ENCODE peak calls at places on chromosomes 4 and X, in four cellular contexts. W is fibroblast of lung, G is heart right ventricle, U is left ventricle myocardium inferior. J is an unnamed sample.

GRCh38 chrX:11272863-11273262 is 20.4 kb upstream of the AMELX start:
- DNase-seq in U (no peak), G (no peak), W (no peak), J (no peak)

GRCh38 chrX:63961964-63962363 is 176.9 kb upstream of the ARHGEF9 start:
- DNase-seq in G (no peak), W (no peak), U (no peak), J (no peak)

GRCh38 chr4:60241886-60242285 is 958.2 kb upstream of the ADGRL3 start:
- DNase-seq in U (no peak), W (no peak), G (no peak), J (no peak)

GRCh38 chr4:113760094-113760851 is 1.3 kb downstream of the CAMK2D start:
- DNase-seq in U (peak; percentile 33), W (peak; percentile 59), G (no peak), J (no peak)

GRCh38 chrX:47497274-47497673 is 14.3 kb upstream of the ZNF41 start:
- DNase-seq in G (no peak), U (no peak), W (peak; percentile 20), J (no peak)

GRCh38 chr4:155544547-155544946 is 122.1 kb upstream of the GUCY1A1 start:
- DNase-seq in W (no peak), U (peak; percentile 50), G (peak; percentile 41), J (no peak)

GRCh38 chr4:72909461-72909860 is 160.1 kb downstream of the COX18 start:
- DNase-seq in U (no peak), W (no peak), G (no peak), J (no peak)

GRCh38 chrX:133880032-133880443 is 105.4 kb downstream of the GPC3 start:
- DNase-seq in W (no peak), G (no peak), U (no peak), J (no peak)

GRCh38 chr4:163384926-163385325 is 41.2 kb downstream of the NPY5R start:
- DNase-seq in W (no peak), G (no peak), U (no peak), J (no peak)

GRCh38 chr4:54661686-54662085 is 3.9 kb downstream of the KIT start:
- DNase-seq in W (peak; percentile 69), U (no peak), G (no peak), J (peak; percentile 27)

GRCh38 chr4:167282171-167282864 is 48.0 kb upstream of the SPOCK3 start:
- DNase-seq in G (no peak), W (peak; percentile 37), U (no peak), J (peak; percentile 51)

GRCh38 chr4:161894493-161895167 is 269.2 kb downstream of the FSTL5 start:
- DNase-seq in G (no peak), W (no peak), U (no peak), J (peak; percentile 1)

GRCh38 chr4:185005209-185005819 is 13.0 kb upstream of the HELT start:
- DNase-seq in U (peak; percentile 82), G (peak; percentile 83), W (peak; percentile 53), J (peak; percentile 8)

GRCh38 chr4:54662123-54662522 is 4.4 kb downstream of the KIT start:
- DNase-seq in U (no peak), G (no peak), W (no peak), J (no peak)

GRCh38 chr4:13430834-13431568 is 53.1 kb downstream of the RAB28 start:
- DNase-seq in W (no peak), G (no peak), U (no peak), J (no peak)

GRCh38 chrX:7798327-7798726 is 44.6 kb upstream of the VCX start:
- DNase-seq in G (no peak), U (no peak), W (no peak), J (no peak)

GRCh38 chr4:34181311-34181808 is 2063.0 kb downstream of the ARAP2 start:
- DNase-seq in W (peak; percentile 90), U (no peak), G (no peak), J (peak; percentile 90)

GRCh38 chr4:145954924-145955339 is 16.3 kb upstream of the ZNF827 start:
- DNase-seq in U (no peak), W (peak; percentile 99), G (no peak), J (peak; percentile 97)

GRCh38 chr4:98688416-98689290 is 30.2 kb upstream of the TSPAN5 start:
- DNase-seq in G (no peak), U (no peak), W (peak; percentile 69), J (no peak)

GRCh38 chr4:72468904-72469502 is 100.0 kb downstream of the ADAMTS3 start:
- DNase-seq in U (no peak), W (no peak), G (no peak), J (no peak)

GRCh38 chr4:148145475-148145874 is 296.7 kb downstream of the NR3C2 start:
- DNase-seq in U (no peak), W (no peak), G (no peak), J (no peak)

GRCh38 chr4:85058551-85058950 is 92.1 kb upstream of the WDFY3 start:
- DNase-seq in U (no peak), W (peak; percentile 30), G (no peak), J (no peak)

GRCh38 chr4:183801460-183802168 is 103.5 kb upstream of the STOX2 start:
- DNase-seq in U (no peak), W (no peak), G (no peak), J (no peak)

GRCh38 chr4:19776021-19776459 is 475.7 kb upstream of the SLIT2 start:
- DNase-seq in W (peak; percentile 99), G (no peak), U (no peak), J (peak; percentile 80)

GRCh38 chr4:159273126-159273438 is 170.2 kb downstream of the RAPGEF2 start:
- DNase-seq in W (peak; percentile 34), G (peak; percentile 68), U (no peak), J (no peak)

DNA sequence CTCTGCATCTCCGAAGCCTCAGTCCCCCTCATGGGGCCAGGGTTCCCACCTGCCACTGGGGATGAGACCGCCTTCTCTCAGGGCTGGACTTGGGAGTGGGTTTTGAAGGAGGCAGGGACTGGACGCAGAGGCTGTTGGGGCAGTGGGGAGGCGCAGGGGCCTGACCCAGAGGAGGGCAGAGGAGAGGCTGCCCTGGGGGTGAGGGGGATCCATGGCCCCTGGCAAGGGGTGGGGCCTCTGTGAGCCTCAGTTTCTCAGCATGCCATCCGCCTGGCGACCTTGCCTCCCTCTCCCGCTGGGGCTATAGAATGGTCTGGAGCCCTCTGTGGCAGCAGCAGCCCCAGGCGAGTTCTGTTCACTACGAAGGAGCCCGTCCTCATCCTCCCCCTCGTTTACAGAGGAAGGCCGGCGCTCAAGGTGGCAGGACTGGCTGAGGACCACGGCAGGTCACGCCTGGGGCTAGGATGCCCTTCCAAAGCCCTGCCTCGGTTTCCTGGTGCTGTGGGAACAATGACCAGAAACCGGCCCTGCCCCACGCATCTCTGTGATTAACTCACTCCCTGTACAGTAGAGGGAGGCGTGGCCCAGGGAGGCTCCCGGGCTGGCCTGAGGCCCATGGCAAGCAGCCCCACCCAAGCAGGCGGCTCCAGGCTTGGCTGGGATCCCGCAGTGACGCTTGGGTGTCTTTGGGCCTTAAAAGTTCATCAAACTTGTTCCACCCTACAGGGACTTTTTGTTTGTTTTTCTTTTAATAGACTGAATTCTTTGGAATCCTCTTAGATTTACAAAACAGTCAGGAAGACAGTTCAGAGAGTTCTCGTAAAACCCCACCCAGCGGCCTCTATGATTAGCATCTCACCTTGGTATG is 16.0 kb upstream of the SH3TC1 start:
- DNase-seq in U (peak; percentile 91), W (peak; percentile 83), G (peak; percentile 92), J (peak; percentile 95)
- H3K27ac ChIP-seq in U (peak overlapping the region; percentile 80), W (peak overlapping the region; percentile 71), G (peak overlapping the region; percentile 66), J (peak overlapping the region; percentile 94)

DNA sequence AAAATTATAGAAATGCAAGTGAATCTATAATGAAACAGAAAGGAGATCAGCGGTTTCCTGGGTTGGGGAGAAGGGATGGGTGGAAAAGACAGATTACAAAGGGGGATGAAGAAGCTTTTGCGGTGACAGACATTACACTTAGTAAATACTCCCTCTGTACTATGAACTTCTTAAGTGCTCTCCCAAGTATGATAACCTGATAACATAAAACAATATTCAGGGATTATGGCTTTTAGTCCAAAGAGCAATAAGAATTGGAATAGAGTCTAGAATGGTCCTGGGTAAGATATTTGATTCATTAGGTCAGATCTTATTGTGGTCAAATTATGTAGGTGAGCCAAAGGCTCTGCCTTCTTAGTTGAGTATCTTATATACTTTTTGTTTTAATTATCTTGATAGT is 9.2 kb downstream of the LRRC66 start:
- DNase-seq in W (peak; percentile 54), U (no peak), G (no peak), J (no peak)
- H3K27ac ChIP-seq in W (no peak overlapping the region), U (no peak overlapping the region), G (no peak overlapping the region), J (no peak overlapping the region)

GRCh38 chr4:3369781-3370660 is 71.7 kb upstream of the HGFAC start:
- DNase-seq in U (peak; percentile 66), G (peak; percentile 68), W (peak; percentile 92), J (no peak)
- H3K27ac ChIP-seq in U (peak overlapping the region; percentile 55), G (no peak overlapping the region), W (peak overlapping the region; percentile 58), J (no peak overlapping the region)

GRCh38 chr4:177448850-177449249 is 6.6 kb upstream of the AGA start:
- DNase-seq in W (peak; percentile 90), U (no peak), G (no peak), J (no peak)

GRCh38 chr4:177444911-177445736 is 2.9 kb upstream of the AGA start:
- DNase-seq in U (no peak), W (no peak), G (no peak), J (no peak)

GRCh38 chr4:177442623-177443155 is 452 bp upstream of the AGA start:
- DNase-seq in W (no peak), U (no peak), G (no peak), J (no peak)

GRCh38 chr4:177447417-177448004 is 5.3 kb upstream of the AGA start:
- DNase-seq in W (no peak), U (no peak), G (no peak), J (no peak)

DNA sequence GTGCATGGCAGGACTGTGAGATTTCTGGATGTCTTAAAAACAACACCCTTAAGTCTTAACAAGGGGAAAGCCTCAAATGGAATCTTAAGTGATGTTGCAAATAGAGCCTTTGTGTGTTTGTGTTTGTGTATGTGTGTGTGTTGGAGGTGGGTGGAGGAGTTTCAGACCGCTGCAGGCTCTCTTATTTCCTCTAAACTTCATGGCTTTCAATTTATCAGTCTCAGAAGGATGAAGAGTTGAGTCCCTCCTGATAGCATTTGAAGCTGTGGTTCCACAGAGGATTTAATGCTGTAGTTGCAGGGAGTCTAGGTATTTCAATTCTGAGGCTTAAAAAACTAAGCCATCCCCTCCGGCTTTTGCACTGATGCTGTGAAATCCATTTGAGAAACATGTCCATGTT is 4.3 kb upstream of the AGA start:
- DNase-seq in G (no peak), W (no peak), U (no peak), J (no peak)
- H3K27ac ChIP-seq in G (no peak overlapping the region), W (no peak overlapping the region), U (no peak overlapping the region), J (no peak overlapping the region)

GRCh38 chrX:34961662-34962061 is 19.1 kb downstream of the FAM47B start:
- DNase-seq in U (no peak), G (no peak), W (no peak), J (no peak)
- H3K27ac ChIP-seq in U (no peak overlapping the region), G (no peak overlapping the region), W (no peak overlapping the region), J (no peak overlapping the region)

J was measured in epithelial cell of prostate.